ENCODE peak calls at places on chromosomes 2 and 18, in seven cellular contexts. N is cardiac fibroblast; P is CD4-positive, alpha-beta T cell; I is endodermal cell; U is stimulated activated naive CD8-positive, alpha-beta T cell treated with anti-CD3 and anti-CD28 coated beads, Interleukin-15, amount 100 ng/mL, for 72 hours; R is uterus; H is stimulated activated CD4-positive, alpha-beta T cell treated with anti-CD3 and anti-CD28 coated beads, TNF-alpha, amount 100 ng/mL, for 4 hours. Q is an unnamed sample.

GRCh38 chr2:9887513-9887912 is 44.2 kb downstream of the TAF1B start:
- DNase-seq in R (no peak), H (no peak), I (no peak), N (no peak), U (no peak), P (no peak), Q (no peak)

GRCh38 chr2:202149155-202149762 is 76.2 kb downstream of the KIAA2012 start:
- DNase-seq in R (peak), I (peak), N (peak), U (no peak), H (no peak), P (no peak), Q (peak)

GRCh38 chr2:98160574-98160973 is 73.6 kb downstream of the VWA3B start:
- DNase-seq in N (no peak), R (no peak), U (no peak), I (no peak), P (no peak), H (no peak), Q (no peak)

GRCh38 chr2:32945286-32945685 is 1.5 kb upstream of the LTBP1 start:
- DNase-seq in R (no peak), N (no peak), P (no peak), I (no peak), U (no peak), H (no peak), Q (no peak)

GRCh38 chr18:58638446-58638845 is 9.6 kb upstream of the ALPK2 start:
- DNase-seq in R (no peak), I (no peak), U (no peak), P (no peak), H (no peak), N (no peak), Q (no peak)

GRCh38 chr2:42851186-42851585 is 58.8 kb upstream of the HAAO start:
- DNase-seq in N (no peak), R (no peak), U (no peak), P (no peak), H (no peak), I (peak), Q (no peak)

GRCh38 chr2:120774557-120775160 is 39.0 kb downstream of the GLI2 start:
- DNase-seq in R (no peak), U (no peak), P (no peak), H (no peak), N (no peak), I (peak), Q (no peak)

GRCh38 chr2:11579867-11580659 is 46.2 kb downstream of the GREB1 start:
- DNase-seq in P (no peak), I (peak), N (no peak), H (no peak), R (no peak), U (no peak), Q (no peak)

GRCh38 chr2:112787294-112787693 is 3.0 kb upstream of the IL1A start:
- DNase-seq in N (peak), R (no peak), H (no peak), P (no peak), I (no peak), U (no peak), Q (no peak)

GRCh38 chr18:13608791-13609552 is 117.4 kb downstream of the FAM210A start:
- DNase-seq in U (peak), R (no peak), H (no peak), N (no peak), I (no peak), P (no peak), Q (no peak)

GRCh38 chr2:80288576-80288975 is 16.0 kb downstream of the LRRTM1 start:
- DNase-seq in P (no peak), R (no peak), H (no peak), I (no peak), U (no peak), N (no peak), Q (no peak)

GRCh38 chr2:217393585-217394032 is 533.7 kb upstream of the TNP1 start:
- DNase-seq in H (no peak), U (no peak), I (no peak), P (no peak), R (peak), N (peak), Q (peak)

GRCh38 chr2:203437516-203437915 is 97.6 kb downstream of the RAPH1 start:
- DNase-seq in I (no peak), P (no peak), R (no peak), U (no peak), N (no peak), H (no peak), Q (no peak)

GRCh38 chr2:152189622-152190495 is 14.3 kb upstream of the STAM2 start:
- DNase-seq in H (no peak), N (peak), U (peak), I (peak), P (no peak), R (peak), Q (peak)

GRCh38 chr18:58997811-58998337 is 133.2 kb downstream of the ZNF532 start:
- DNase-seq in U (no peak), N (peak), R (peak), P (no peak), I (no peak), H (no peak), Q (peak)

GRCh38 chr18:55585050-55585449 is 2.9 kb downstream of the TCF4 start:
- DNase-seq in I (no peak), R (no peak), H (no peak), U (no peak), N (no peak), P (no peak), Q (no peak)

GRCh38 chr2:19623488-19623887 is 265.1 kb upstream of the OSR1 start:
- DNase-seq in N (peak), R (no peak), U (no peak), H (no peak), P (no peak), I (no peak), Q (peak)

GRCh38 chr2:95309599-95309998 is 12.5 kb downstream of the KCNIP3 start:
- DNase-seq in I (no peak), H (no peak), U (no peak), R (no peak), P (no peak), N (no peak), Q (peak)

GRCh38 chr2:227160164-227160563 is 3.8 kb downstream of the COL4A4 start:
- DNase-seq in R (no peak), H (no peak), N (no peak), I (no peak), U (no peak), P (no peak), Q (no peak)

GRCh38 chr2:230697676-230698075 is 15.0 kb upstream of the CAB39 start:
- DNase-seq in H (no peak), U (no peak), P (no peak), N (no peak), R (no peak), I (no peak), Q (no peak)

GRCh38 chr2:170341684-170342631 is 164.0 kb downstream of the MYO3B start:
- DNase-seq in P (no peak), U (no peak), N (no peak), I (no peak), H (no peak), R (no peak), Q (no peak)

GRCh38 chr2:159790323-159790722 is 7.7 kb downstream of the CD302 start:
- DNase-seq in P (no peak), H (no peak), R (no peak), U (no peak), I (no peak), N (no peak), Q (no peak)

GRCh38 chr2:170813611-170814550 is 2.8 kb upstream of the GAD1 start:
- DNase-seq in P (no peak), U (peak), H (no peak), N (peak), I (peak), R (no peak), Q (peak)

GRCh38 chr2:40554665-40555294 is 102.9 kb upstream of the SLC8A1 start:
- DNase-seq in I (peak), N (peak), R (peak), U (peak), H (no peak), P (peak), Q (peak)

GRCh38 chr2:197360744-197361156 is 50.2 kb upstream of the ANKRD44 start:
- DNase-seq in H (no peak), P (no peak), R (no peak), N (peak), I (no peak), U (peak), Q (peak)

GRCh38 chr2:85741811-85742507 is 11.8 kb upstream of the ATOH8 start:
- DNase-seq in H (no peak), N (peak), I (no peak), R (peak), P (no peak), U (no peak), Q (peak)

GRCh38 chr2:238418196-238418998 is 8.3 kb upstream of the ASB1 start:
- DNase-seq in I (no peak), P (no peak), U (no peak), N (no peak), H (no peak), R (no peak), Q (no peak)

GRCh38 chr2:232588680-232589585 is 38.4 kb downstream of the EIF4E2 start:
- DNase-seq in P (no peak), H (no peak), N (peak), U (no peak), I (no peak), R (peak), Q (peak)

GRCh38 chr18:63237911-63238710 is 81.5 kb downstream of the BCL2 start:
- DNase-seq in N (peak), P (no peak), R (peak), H (no peak), I (peak), U (no peak), Q (peak)

GRCh38 chr18:23317975-23318675 is 135.0 kb upstream of the RIOK3 start:
- DNase-seq in I (no peak), P (no peak), N (peak), U (peak), R (no peak), H (no peak), Q (peak)

GRCh38 chr2:100013892-100014677 is 128.3 kb downstream of the AFF3 start:
- DNase-seq in R (peak), N (peak), U (no peak), P (no peak), H (no peak), I (peak), Q (peak)

Q was measured in AG20443.